ENCODE peak calls at places on chromosomes 1 and 21, in four cellular contexts. J is mesendoderm, A is K562, C is transverse colon. X is an unnamed sample. For H3K4me1, the result is how much of the 10 kb centered on the place peaks cover.

GRCh38 chr1:197868751-197869501 is 33.5 kb upstream of the C1orf53 start:
- DNase-seq in J (peak), A (peak), C (peak), X (peak)

GRCh38 chr1:91826248-91826647 is 59.7 kb downstream of the TGFBR3 start:
- DNase-seq in C (no peak), J (no peak), A (no peak), X (no peak)

GRCh38 chr1:228101614-228101993 is 1.5 kb downstream of the C1orf35 start:
- DNase-seq in A (peak), J (no peak), C (no peak), X (no peak)

GRCh38 chr1:40736085-40736531 is 44.6 kb downstream of the NFYC start:
- DNase-seq in A (no peak), C (no peak), J (peak), X (no peak)

GRCh38 chr1:172909606-172910326 is 141.0 kb downstream of the TNFSF18 start:
- DNase-seq in A (no peak), C (no peak), J (peak), X (no peak)

GRCh38 chr1:67732750-67733151 is 47.8 kb downstream of the GADD45A start:
- DNase-seq in J (no peak), A (no peak), C (no peak), X (no peak)

GRCh38 chr1:150847499-150848060 is 28.8 kb downstream of the ARNT start:
- DNase-seq in A (no peak), C (no peak), J (no peak), X (no peak)

GRCh38 chr1:101278238-101278637 is 41.4 kb downstream of the S1PR1 start:
- DNase-seq in C (no peak), A (no peak), J (no peak), X (no peak)

GRCh38 chr1:118300808-118301207 is 115.8 kb upstream of the SPAG17 start:
- DNase-seq in C (no peak), J (peak), A (no peak), X (no peak)

GRCh38 chr1:156845055-156845952 is 13.6 kb downstream of the INSRR start:
- DNase-seq in A (peak), J (no peak), C (no peak), X (peak)

GRCh38 chr1:36653850-36654249 is 171.1 kb upstream of the CSF3R start:
- DNase-seq in A (no peak), J (no peak), C (no peak), X (no peak)

GRCh38 chr1:111441573-111442192 is 7.4 kb downstream of the WDR77 start:
- DNase-seq in C (peak), J (peak), A (peak), X (peak)

GRCh38 chr1:112461200-112461871 is 47.4 kb upstream of the WNT2B start:
- DNase-seq in C (no peak), J (peak), A (no peak), X (no peak)

GRCh38 chr1:20185834-20186782 is at the start of the genes PLA2G2C and UBXN10:
- DNase-seq in J (peak), A (peak), C (peak), X (peak)

GRCh38 chr1:8061210-8061609 is 35.1 kb upstream of the ERRFI1 start:
- DNase-seq in A (no peak), C (no peak), J (no peak), X (no peak)

GRCh38 chr1:220843481-220844011 is 35.7 kb upstream of the HLX start:
- DNase-seq in J (no peak), C (no peak), A (no peak), X (no peak)

GRCh38 chr1:164599272-164599671 is 40.3 kb downstream of the PBX1 start:
- DNase-seq in J (no peak), C (no peak), A (no peak), X (no peak)

GRCh38 chr1:57800341-57800740 is 376.5 kb upstream of the DAB1 start:
- DNase-seq in A (no peak), J (no peak), C (no peak), X (no peak)

GRCh38 chr1:168783831-168784230 is 54.8 kb upstream of the DPT start:
- DNase-seq in C (no peak), J (no peak), A (no peak), X (no peak)

GRCh38 chr1:197976368-197976767 is 59.2 kb downstream of the LHX9 start:
- DNase-seq in A (no peak), C (no peak), J (no peak), X (no peak)

GRCh38 chr1:235820059-235820458 is 46.6 kb downstream of the LYST start:
- DNase-seq in J (no peak), A (no peak), C (no peak), X (no peak)

GRCh38 chr1:209341689-209342420 is 241.7 kb upstream of the CAMK1G start:
- DNase-seq in C (no peak), A (no peak), J (peak), X (no peak)

GRCh38 chr1:107690491-107690890 is 274.5 kb downstream of the VAV3 start:
- DNase-seq in A (no peak), C (no peak), J (no peak), X (no peak)

GRCh38 chr1:183571678-183572268 is 18.5 kb downstream of the NCF2 start:
- DNase-seq in C (no peak), J (no peak), A (no peak), X (no peak)

GRCh38 chr1:21955474-21956281 is 18.6 kb upstream of the HSPG2 start:
- DNase-seq in A (no peak), C (no peak), J (peak), X (no peak)

GRCh38 chr1:154351363-154352068 is 26.2 kb downstream of the ATP8B2 start:
- DNase-seq in J (no peak), A (no peak), C (peak), X (no peak)

GRCh38 chr1:185984113-185984836 is 250.1 kb downstream of the HMCN1 start:
- DNase-seq in C (no peak), J (no peak), A (no peak), X (no peak)

GRCh38 chr1:172778461-172779455 is 119.9 kb downstream of the FASLG start:
- DNase-seq in J (peak), C (no peak), A (no peak), X (no peak)

GRCh38 chr1:228058981-228059535 is 23.4 kb upstream of the ARF1 start:
- DNase-seq in A (no peak), C (no peak), J (no peak), X (peak)

GRCh38 chr21:42614391-42614790 is 39.0 kb upstream of the PDE9A start:
- DNase-seq in C (no peak), J (no peak), A (no peak), X (peak)

GRCh38 chr1:54474500-54475235 is 68.5 kb upstream of the SSBP3 start:
- DNase-seq in C (peak), J (no peak), A (peak), X (peak)

GRCh38 chr21:44908908-44909307 is 11.8 kb downstream of the ITGB2 start:
- DNase-seq in C (no peak), J (no peak), A (no peak), X (no peak)

GRCh38 chr21:44911384-44912157 is 9.1 kb downstream of the ITGB2 start:
- DNase-seq in J (no peak), A (peak), C (peak), X (peak)

GRCh38 chr21:44909719-44910118 is 11.0 kb downstream of the ITGB2 start:
- DNase-seq in C (no peak), J (no peak), A (no peak), X (no peak)

GRCh38 chr21:44911066-44911383 is 9.7 kb downstream of the ITGB2 start:
- DNase-seq in C (no peak), A (no peak), J (no peak), X (no peak)

DNA sequence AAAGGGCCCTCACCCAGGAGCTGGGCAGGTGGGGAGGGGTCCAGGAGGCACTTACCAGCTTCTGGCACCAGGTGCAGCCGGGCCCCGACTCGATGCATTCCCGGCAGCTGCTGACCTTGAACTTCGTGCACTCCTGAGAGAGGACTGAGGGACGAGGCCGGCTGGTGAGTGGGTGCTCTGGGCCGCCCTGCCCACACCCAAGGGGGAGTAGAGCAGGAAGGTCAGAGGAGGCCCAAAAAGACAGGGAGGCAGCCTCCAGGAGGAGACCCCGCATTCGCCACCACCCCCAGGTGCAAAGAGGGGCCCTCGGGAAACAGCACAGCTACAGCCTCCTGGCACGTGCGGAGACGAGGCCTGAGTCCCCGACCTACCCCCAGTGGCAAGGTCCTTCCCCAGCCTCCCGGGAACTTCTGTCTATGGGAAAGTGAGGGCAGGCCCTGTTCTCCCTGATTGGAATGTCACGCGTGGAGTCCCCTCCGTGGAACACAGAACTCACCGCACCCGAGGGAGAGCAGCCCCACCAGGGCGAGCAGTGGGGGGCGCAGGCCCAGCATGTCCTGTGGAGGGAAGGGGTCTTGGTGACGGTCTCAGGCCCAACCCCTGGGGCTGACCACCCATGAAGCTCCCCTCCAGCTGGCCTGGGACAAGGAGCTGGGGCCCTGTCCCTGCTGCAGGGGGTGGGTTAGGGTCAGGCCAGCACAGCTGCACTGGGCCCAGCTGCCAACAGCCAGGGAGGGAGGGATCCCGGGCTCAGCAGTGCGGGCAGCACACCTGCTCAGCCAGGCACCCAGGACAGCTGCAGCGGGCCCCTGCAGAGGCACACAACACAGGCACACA is 10.3 kb downstream of the ITGB2 start:
- DNase-seq in J (no peak), A (no peak), C (no peak), X (no peak)
- H3K4me1 ChIP-seq in J (under half), A (half or more), C (under half), X (half or more)

GRCh38 chr1:179143332-179143731 is 61.5 kb downstream of the TOR3A start:
- DNase-seq in A (no peak), C (no peak), J (no peak), X (peak)

GRCh38 chr1:179142889-179143299 is 61.0 kb downstream of the TOR3A start:
- DNase-seq in A (no peak), J (peak), C (no peak), X (no peak)

GRCh38 chr1:179145521-179145920 is 63.7 kb downstream of the TOR3A start:
- DNase-seq in C (no peak), A (no peak), J (no peak), X (no peak)

GRCh38 chr1:179144621-179145020 is 62.8 kb downstream of the TOR3A start:
- DNase-seq in C (no peak), J (no peak), A (no peak), X (no peak)

GRCh38 chr1:179141592-179142244 is 59.8 kb downstream of the TOR3A start:
- DNase-seq in C (no peak), J (no peak), A (no peak), X (no peak)
- H3K4me1 ChIP-seq in C (under half), J (under half), A (under half), X (under half)

GRCh38 chr1:28073867-28074266 is 14.5 kb downstream of the EYA3 start:
- DNase-seq in J (no peak), C (no peak), A (no peak), X (no peak)

GRCh38 chr1:28067523-28068090 is 20.8 kb downstream of the EYA3 start:
- DNase-seq in A (no peak), J (no peak), C (no peak), X (no peak)

GRCh38 chr1:28074892-28075511 is 13.4 kb downstream of the EYA3 start:
- DNase-seq in J (no peak), A (no peak), C (no peak), X (no peak)

GRCh38 chr1:28071813-28072212 is 16.6 kb downstream of the EYA3 start:
- DNase-seq in A (no peak), C (no peak), J (no peak), X (no peak)

DNA sequence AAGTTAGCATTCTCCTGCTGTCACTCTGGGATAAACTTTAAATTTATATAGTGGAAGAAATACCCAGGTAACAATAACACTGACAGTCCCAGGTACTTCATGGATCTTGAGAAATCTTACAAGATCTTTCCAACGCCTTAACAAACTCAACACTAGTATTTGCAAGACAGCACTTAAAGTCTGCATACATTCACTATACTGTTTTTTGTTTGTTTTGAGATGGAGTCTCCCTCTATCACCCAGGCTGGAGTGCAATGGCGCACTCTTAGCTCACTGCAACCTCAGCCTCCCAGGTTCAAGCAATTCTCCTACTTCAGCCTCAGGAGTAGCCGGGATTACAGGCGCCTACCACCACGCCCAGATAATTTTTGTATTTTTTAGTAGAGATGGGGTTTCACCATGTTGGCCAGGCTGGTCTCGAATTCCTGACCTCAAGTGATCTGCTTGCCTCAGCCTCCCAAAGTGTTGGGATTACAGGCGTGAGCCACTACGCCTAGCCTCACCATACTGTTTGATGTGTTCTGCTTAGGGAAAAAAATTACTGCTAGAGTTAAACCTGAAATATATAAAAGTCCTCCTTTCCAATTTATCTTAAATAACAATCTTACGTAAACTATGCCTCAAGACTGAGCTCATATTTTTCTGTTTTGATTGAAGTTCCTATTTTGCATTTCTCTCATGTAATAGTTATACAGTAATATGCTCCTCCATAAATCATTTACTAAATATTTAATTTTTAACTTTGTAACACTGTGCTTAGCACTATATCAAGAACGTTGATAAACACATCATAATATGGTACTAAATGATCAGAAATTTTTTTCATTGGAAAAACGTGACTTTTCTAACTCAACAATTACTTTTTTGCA is 17.5 kb downstream of the EYA3 start:
- DNase-seq in J (no peak), A (no peak), C (no peak), X (no peak)
- H3K4me1 ChIP-seq in J (under half), A (under half), C (under half), X (under half)

DNA sequence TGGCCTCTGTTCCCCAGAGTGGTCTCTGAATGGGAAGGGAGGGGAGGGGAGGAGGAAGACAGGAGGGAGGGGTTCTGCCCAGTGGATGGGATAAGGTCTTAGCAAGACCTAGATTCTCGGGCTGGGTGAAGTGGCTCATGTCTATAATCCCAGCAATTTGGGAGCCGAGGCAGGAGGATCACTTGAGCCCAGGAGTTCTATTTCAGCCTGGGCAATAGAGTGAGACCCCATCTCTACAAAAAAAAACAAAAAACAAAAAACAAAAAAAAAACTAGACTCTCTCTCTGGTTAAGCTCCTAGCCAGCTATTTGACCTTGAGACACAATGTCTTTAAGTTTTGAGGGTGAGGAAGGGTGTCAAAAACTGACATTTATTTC is 11.4 kb downstream of the UQCRHL start:
- DNase-seq in C (no peak), J (no peak), A (no peak), X (no peak)
- H3K4me1 ChIP-seq in C (half or more), J (under half), A (under half), X (under half)

DNA sequence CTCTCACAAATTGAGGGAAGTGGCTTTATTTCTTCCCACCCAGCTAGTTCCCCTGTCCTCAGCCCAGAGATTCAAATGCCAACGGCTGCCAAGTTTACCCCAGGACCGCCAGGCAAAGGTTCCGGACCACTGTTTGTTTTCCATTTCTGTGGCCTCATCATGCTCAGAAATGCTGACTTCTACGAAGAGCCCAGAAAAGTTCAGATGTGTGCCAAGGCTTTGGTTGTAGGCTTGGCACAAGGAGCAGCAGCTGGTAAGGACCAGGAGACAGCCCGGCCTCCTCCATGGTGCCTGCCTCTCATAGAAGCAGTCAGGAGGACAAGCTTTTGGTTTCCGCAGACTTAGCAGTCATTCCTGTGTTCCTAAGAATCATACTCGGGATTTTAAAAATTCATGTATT is 171.6 kb downstream of the KIF26B start:
- DNase-seq in J (no peak), A (no peak), C (no peak), X (no peak)
- H3K4me1 ChIP-seq in J (under half), A (under half), C (under half), X (under half)

GRCh38 chr1:224434447-224435317 is at the start of gene WDR26:
- DNase-seq in J (peak), C (peak), A (peak), X (peak)
- H3K4me1 ChIP-seq in J (under half), C (half or more), A (under half), X (half or more)

DNA sequence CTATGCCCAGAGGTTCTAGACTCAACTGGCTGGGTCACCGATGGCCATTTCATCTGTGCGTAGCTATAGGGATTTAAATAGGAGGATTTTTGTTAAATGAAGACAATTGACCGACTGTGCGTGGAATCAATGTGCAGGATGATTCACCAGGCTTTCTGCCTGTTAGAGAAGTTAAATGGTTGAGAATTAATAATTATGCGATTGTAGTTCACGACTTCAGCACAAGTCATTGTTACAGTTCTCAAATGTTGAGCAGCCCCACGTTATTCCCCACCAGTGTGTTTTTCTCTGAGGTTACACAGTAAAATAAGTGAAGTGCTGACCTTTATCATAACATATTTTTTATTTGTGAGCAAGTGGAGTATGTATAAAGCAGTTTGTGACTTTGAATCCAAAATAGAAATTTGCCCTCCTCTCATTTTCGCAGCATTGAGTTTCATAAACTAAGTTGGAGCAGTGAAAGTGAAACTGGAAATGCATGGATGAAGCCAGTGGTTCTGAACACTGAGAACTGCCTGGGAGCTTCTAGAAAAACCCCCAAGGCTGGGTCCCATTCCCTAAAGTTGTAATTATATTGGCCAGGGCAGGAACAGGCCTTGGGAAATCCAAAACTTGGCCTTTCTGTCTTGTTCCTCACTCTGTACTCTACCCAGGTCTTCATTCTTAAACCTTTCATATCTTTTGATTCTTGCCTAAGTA is 102.6 kb downstream of the GALNT2 start:
- DNase-seq in C (no peak), A (no peak), J (no peak), X (no peak)
- H3K4me1 ChIP-seq in C (under half), A (under half), J (under half), X (under half)

DNA sequence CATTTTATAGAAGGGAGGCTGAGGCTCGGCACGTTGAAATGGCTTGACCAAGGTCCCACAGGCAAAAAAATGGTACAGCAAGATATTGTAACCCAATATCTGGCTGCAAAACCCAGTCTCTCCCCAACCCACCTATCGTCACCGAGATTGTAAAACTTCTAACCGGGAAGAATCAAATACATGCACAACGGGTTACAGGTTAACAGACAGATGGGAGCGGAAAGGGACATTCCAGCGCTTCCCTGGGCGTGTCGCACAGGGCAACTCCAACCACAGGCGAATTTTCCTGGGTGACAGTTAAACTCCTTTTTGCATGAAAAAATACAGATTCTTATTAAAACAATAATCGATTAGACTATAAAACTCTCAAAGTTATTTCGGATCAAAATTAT is 31.8 kb upstream of the JUN start:
- DNase-seq in J (peak), A (no peak), C (peak), X (peak)
- H3K4me1 ChIP-seq in J (under half), A (under half), C (under half), X (under half)